ENCODE peak calls at places on chromosomes 4 and X, in ten cellular contexts. T is CD14-positive monocyte; I is esophagus squamous epithelium; U is cardiac fibroblast; K is stimulated activated CD4-positive, alpha-beta T cell treated with anti-CD3 and anti-CD28 coated beads, Interleukin-15, amount 100 ng/mL, for 1 hour; G is ACHN; Y is GM04503; Z is activated gamma-delta T cell; V is hepatocyte; H is immature natural killer cell. C is an unnamed sample.

GRCh38 chr4:157057187-157057586 is 18.8 kb upstream of the GLRB start:
- DNase-seq in T (no peak), I (no peak), U (no peak), K (no peak), G (no peak), Y (no peak), Z (no peak), V (no peak), H (no peak), C (no peak)

GRCh38 chr4:92236907-92237306 is 66.9 kb upstream of the GRID2 start:
- DNase-seq in T (no peak), I (no peak), U (peak), K (no peak), G (no peak), Y (no peak), Z (no peak), V (no peak), H (no peak), C (no peak)

GRCh38 chr4:122548452-122548851 is 72.4 kb downstream of the IL21 start:
- DNase-seq in T (no peak), I (no peak), U (peak), K (no peak), G (no peak), Y (no peak), Z (no peak), V (no peak), H (no peak), C (no peak)

GRCh38 chrX:136147966-136148365 is 633 bp downstream of the FHL1 start:
- DNase-seq in T (no peak), I (no peak), U (no peak), K (no peak), G (no peak), Y (no peak), Z (no peak), V (no peak), H (no peak), C (no peak)

GRCh38 chr4:185381794-185382193 is 13.9 kb downstream of the LRP2BP start:
- DNase-seq in T (no peak), I (no peak), U (peak), K (no peak), G (no peak), Y (no peak), Z (no peak), V (no peak), H (no peak), C (no peak)

GRCh38 chr4:140277576-140277975 is 95.9 kb upstream of the SCOC start:
- DNase-seq in T (no peak), I (no peak), U (no peak), K (no peak), G (no peak), Y (no peak), Z (no peak), V (no peak), H (no peak), C (no peak)

GRCh38 chrX:72526534-72527508 is 45.8 kb downstream of the HDAC8 start:
- DNase-seq in T (no peak), I (no peak), U (peak), K (no peak), G (no peak), Y (no peak), Z (no peak), V (peak), H (no peak), C (no peak)

GRCh38 chr4:159496248-159496647 is 393.4 kb downstream of the RAPGEF2 start:
- DNase-seq in T (no peak), I (no peak), U (no peak), K (no peak), G (no peak), Y (no peak), Z (no peak), V (no peak), H (no peak), C (no peak)

GRCh38 chr4:92305148-92305877 is 1.5 kb downstream of the GRID2 start:
- DNase-seq in T (no peak), I (no peak), U (peak), K (no peak), G (peak), Y (no peak), Z (no peak), V (peak), H (no peak), C (no peak)

GRCh38 chr4:3651267-3651846 is 114.8 kb upstream of the ADRA2C start:
- DNase-seq in T (no peak), I (no peak), U (no peak), K (no peak), G (peak), Y (no peak), Z (no peak), V (peak), H (no peak), C (no peak)

GRCh38 chrX:14398725-14399124 is 130.6 kb upstream of the GLRA2 start:
- DNase-seq in T (no peak), I (no peak), U (no peak), K (no peak), G (peak), Y (peak), Z (no peak), V (peak), H (no peak), C (no peak)

GRCh38 chrX:15686818-15687685 is 22.4 kb upstream of the CLTRN start:
- DNase-seq in T (peak), I (no peak), U (peak), K (peak), G (peak), Y (no peak), Z (no peak), V (peak), H (peak), C (peak)

GRCh38 chr4:178205826-178206225 is 763.6 kb upstream of the AGA start:
- DNase-seq in T (no peak), I (no peak), U (no peak), K (no peak), G (no peak), Y (no peak), Z (no peak), V (no peak), H (no peak), C (no peak)

GRCh38 chr4:86718152-86718551 is 124.0 kb downstream of the PTPN13 start:
- DNase-seq in T (no peak), I (no peak), U (no peak), K (no peak), G (no peak), Y (no peak), Z (no peak), V (no peak), H (no peak), C (no peak)

GRCh38 chrX:112642349-112642748 is 37.4 kb downstream of the LHFPL1 start:
- DNase-seq in T (no peak), I (no peak), U (peak), K (no peak), G (peak), Y (no peak), Z (no peak), V (peak), H (no peak), C (no peak)

GRCh38 chr4:145388043-145388442 is 93.6 kb upstream of the SMAD1 start:
- DNase-seq in T (no peak), I (no peak), U (no peak), K (no peak), G (no peak), Y (no peak), Z (no peak), V (no peak), H (no peak), C (no peak)

GRCh38 chr4:174919886-174920423 is 1.8 kb downstream of the ADAM29 start:
- DNase-seq in T (no peak), I (no peak), U (no peak), K (no peak), G (no peak), Y (no peak), Z (no peak), V (no peak), H (no peak), C (no peak)

GRCh38 chr4:1549638-1550035 is 134.5 kb downstream of the FAM53A start:
- DNase-seq in T (no peak), I (no peak), U (no peak), K (no peak), G (no peak), Y (no peak), Z (no peak), V (no peak), H (no peak), C (no peak)

GRCh38 chrX:137930562-137930961 is 364.6 kb downstream of the ZIC3 start:
- DNase-seq in T (no peak), I (no peak), U (no peak), K (no peak), G (no peak), Y (no peak), Z (no peak), V (no peak), H (no peak), C (no peak)

GRCh38 chr4:85228264-85228663 is 246.7 kb upstream of the ARHGAP24 start:
- DNase-seq in T (no peak), I (no peak), U (no peak), K (no peak), G (no peak), Y (no peak), Z (no peak), V (no peak), H (no peak), C (no peak)

GRCh38 chr4:185693548-185694215 is 118.3 kb downstream of the SORBS2 start:
- DNase-seq in T (no peak), I (no peak), U (no peak), K (no peak), G (no peak), Y (no peak), Z (no peak), V (no peak), H (no peak), C (no peak)

GRCh38 chr4:111433436-111433835 is 711.8 kb upstream of the FAM241A start:
- DNase-seq in T (no peak), I (no peak), U (no peak), K (no peak), G (no peak), Y (no peak), Z (no peak), V (no peak), H (no peak), C (no peak)

GRCh38 chrX:13026877-13027652 is 17.4 kb downstream of the FAM9C start:
- DNase-seq in T (no peak), I (no peak), U (no peak), K (no peak), G (no peak), Y (no peak), Z (no peak), V (no peak), H (peak), C (peak)

GRCh38 chr4:151953286-151953685 is 192.5 kb upstream of the GATB start:
- DNase-seq in T (no peak), I (no peak), U (no peak), K (no peak), G (no peak), Y (no peak), Z (no peak), V (no peak), H (no peak), C (no peak)

GRCh38 chr4:159006202-159006601 is 96.7 kb upstream of the RAPGEF2 start:
- DNase-seq in T (no peak), I (no peak), U (no peak), K (no peak), G (no peak), Y (no peak), Z (no peak), V (peak), H (no peak), C (no peak)

GRCh38 chr4:161320377-161320776 is 843.4 kb downstream of the FSTL5 start:
- DNase-seq in T (no peak), I (no peak), U (no peak), K (no peak), G (peak), Y (no peak), Z (no peak), V (peak), H (no peak), C (no peak)

GRCh38 chr4:53591372-53591892 is at the start of gene LNX1:
- DNase-seq in T (no peak), I (peak), U (no peak), K (no peak), G (no peak), Y (no peak), Z (no peak), V (peak), H (no peak), C (no peak)

GRCh38 chrX:21708116-21708515 is 49.8 kb downstream of the SMPX start:
- DNase-seq in T (no peak), I (no peak), U (peak), K (no peak), G (peak), Y (no peak), Z (no peak), V (no peak), H (no peak), C (no peak)

GRCh38 chr4:2927696-2928075 is 35.5 kb downstream of the NOP14 start:
- DNase-seq in T (no peak), I (no peak), U (no peak), K (no peak), G (no peak), Y (no peak), Z (no peak), V (no peak), H (no peak), C (no peak)

GRCh38 chr4:184313710-184314659 is 96.3 kb upstream of the ENPP6 start:
- DNase-seq in T (peak), I (no peak), U (no peak), K (no peak), G (no peak), Y (no peak), Z (no peak), V (no peak), H (peak), C (no peak)

GRCh38 chr4:89640620-89641366 is 196.2 kb downstream of the SNCA start:
- DNase-seq in T (no peak), I (no peak), U (peak), K (no peak), G (peak), Y (no peak), Z (no peak), V (peak), H (no peak), C (no peak)

GRCh38 chrX:43963726-43964125 is 9.5 kb downstream of the NDP start:
- DNase-seq in T (no peak), I (no peak), U (no peak), K (no peak), G (no peak), Y (no peak), Z (no peak), V (no peak), H (no peak), C (no peak)

GRCh38 chrX:19040373-19040772 is 56.5 kb upstream of the PHKA2 start:
- DNase-seq in T (no peak), I (no peak), U (no peak), K (no peak), G (no peak), Y (no peak), Z (no peak), V (no peak), H (no peak), C (no peak)

GRCh38 chrX:65744965-65745364 is 77.5 kb downstream of the MSN start:
- DNase-seq in T (no peak), I (no peak), U (peak), K (no peak), G (no peak), Y (no peak), Z (no peak), V (no peak), H (no peak), C (no peak)